ENCODE peak calls at places on chromosomes 2 and 18, in nine cellular contexts. Z is sciatic nerve; X is HCT116; T is SK-N-SH treated with all-trans-retinoic acid at 6 μM for 48 hours; D is activated CD8-positive, alpha-beta T cell treated with anti-CD3 and anti-CD28 coated beads for 36 hours; W is activated naive CD8-positive, alpha-beta T cell treated with anti-CD3 and anti-CD28 coated beads, Interleukin-2, amount 10 ng/mL, durations not matched to agents 7 days and 5 days; C is Right ventricle myocardium superior; L is CD8-positive, alpha-beta T cell; P is T-helper 17 cell. Y is an unnamed sample.

GRCh38 chr18:44548291-44549221 is 132.1 kb upstream of the SETBP1 start:
- ATAC-seq in D (no peak), Z (peak; percentile 92), X (no peak), W (no peak), C (peak; percentile 62), T (no peak), P (no peak), L (no peak), Y (peak; percentile 41)

GRCh38 chr18:23635283-23636040 is 27.2 kb downstream of the ANKRD29 start:
- ATAC-seq in D (peak; percentile 37), L (no peak), X (peak; percentile 78), C (no peak), Z (no peak), P (no peak), W (no peak), T (no peak), Y (no peak)

GRCh38 chr2:189465076-189465475 is 23.8 kb downstream of the WDR75 start:
- ATAC-seq in W (no peak), Z (no peak), T (no peak), P (no peak), D (no peak), C (no peak), X (no peak), L (no peak), Y (no peak)

GRCh38 chr2:84840306-84840705 is 40.6 kb downstream of the TRABD2A start:
- ATAC-seq in L (peak; percentile 19), C (no peak), T (peak; percentile 75), Z (no peak), P (peak; percentile 41), X (peak; percentile 73), D (peak; percentile 25), W (peak; percentile 16), Y (no peak)

GRCh38 chr18:28287146-28287545 is 110.2 kb upstream of the CDH2 start:
- ATAC-seq in C (no peak), Z (no peak), T (no peak), L (no peak), D (no peak), X (no peak), W (no peak), P (no peak), Y (no peak)

GRCh38 chr2:28650261-28650584 is 101.4 kb upstream of the PPP1CB start:
- ATAC-seq in Z (no peak), L (no peak), D (no peak), X (peak; percentile 43), C (no peak), W (no peak), P (no peak), T (peak; percentile 6), Y (no peak)

GRCh38 chr2:46305767-46306166 is 8.6 kb downstream of the EPAS1 start:
- ATAC-seq in P (no peak), W (no peak), D (peak; percentile 39), L (no peak), T (no peak), X (no peak), Z (no peak), C (no peak), Y (no peak)

GRCh38 chr18:38634117-38634516 is 1068.5 kb upstream of the CELF4 start:
- ATAC-seq in T (no peak), D (no peak), Z (no peak), C (no peak), L (no peak), P (no peak), X (no peak), W (no peak), Y (no peak)

GRCh38 chr2:23720705-23721453 is 206.0 kb downstream of the ATAD2B start:
- ATAC-seq in W (no peak), Z (no peak), L (no peak), T (no peak), C (peak; percentile 12), P (no peak), X (no peak), D (no peak), Y (no peak)

GRCh38 chr2:113873867-113874266 is 16.0 kb upstream of the ACTR3 start:
- ATAC-seq in W (no peak), D (no peak), Z (no peak), C (no peak), X (no peak), P (no peak), T (no peak), L (no peak), Y (no peak)

GRCh38 chr18:13445241-13445897 is 226.8 kb downstream of the LDLRAD4 start:
- ATAC-seq in D (no peak), X (no peak), L (no peak), W (no peak), Z (no peak), C (no peak), T (no peak), P (no peak), Y (no peak)

GRCh38 chr2:110838657-110839357 is 106.4 kb downstream of the ACOXL start:
- ATAC-seq in P (no peak), W (no peak), X (no peak), L (no peak), T (no peak), C (no peak), Z (no peak), D (no peak), Y (no peak)

GRCh38 chr2:202154613-202155281 is 81.7 kb downstream of the KIAA2012 start:
- ATAC-seq in D (no peak), P (no peak), T (no peak), X (no peak), W (no peak), L (no peak), C (no peak), Z (no peak), Y (no peak)

GRCh38 chr2:31957748-31958717 is 52.8 kb downstream of the MEMO1 start:
- ATAC-seq in X (no peak), T (no peak), D (peak; percentile 43), C (no peak), Z (no peak), P (no peak), L (no peak), W (peak; percentile 46), Y (no peak)

GRCh38 chr18:70576281-70577022 is 287.6 kb downstream of the SOCS6 start:
- ATAC-seq in T (no peak), D (no peak), X (no peak), P (no peak), Z (no peak), L (no peak), W (no peak), C (no peak), Y (no peak)

GRCh38 chr2:236008006-236008405 is 160.2 kb downstream of the GBX2 start:
- ATAC-seq in Z (no peak), X (no peak), L (no peak), C (no peak), P (no peak), D (no peak), W (no peak), T (no peak), Y (no peak)

GRCh38 chr2:145070703-145071102 is 550.8 kb upstream of the ZEB2 start:
- ATAC-seq in Z (no peak), D (no peak), P (no peak), L (no peak), T (no peak), X (no peak), W (no peak), C (no peak), Y (no peak)

GRCh38 chr18:50862401-50862800 is 16.5 kb upstream of the ME2 start:
- ATAC-seq in P (no peak), Z (peak; percentile 74), T (no peak), W (no peak), D (no peak), C (peak; percentile 42), X (no peak), L (no peak), Y (peak; percentile 46)

GRCh38 chr2:198042189-198042588 is 237.8 kb downstream of the PLCL1 start:
- ATAC-seq in W (no peak), D (peak; percentile 31), Z (no peak), L (peak; percentile 57), T (no peak), P (peak; percentile 80), C (no peak), X (no peak), Y (no peak)

GRCh38 chr2:147525724-147526489 is 318.9 kb upstream of the ACVR2A start:
- ATAC-seq in C (no peak), T (no peak), W (peak; percentile 52), P (no peak), D (no peak), Z (no peak), L (no peak), X (no peak), Y (no peak)

GRCh38 chr2:7019191-7019590 is 102.0 kb downstream of the RNF144A start:
- ATAC-seq in D (no peak), W (no peak), C (no peak), X (no peak), P (no peak), L (no peak), Z (no peak), T (no peak), Y (no peak)

GRCh38 chr2:96965781-96966514 is 20.4 kb downstream of the FAM178B start:
- ATAC-seq in L (no peak), P (no peak), Z (no peak), C (no peak), X (no peak), T (no peak), D (no peak), W (no peak), Y (no peak)

GRCh38 chr2:171086352-171087290 is 74.1 kb downstream of the TLK1 start:
- ATAC-seq in T (peak; percentile 95), L (peak; percentile 72), C (peak; percentile 66), X (peak; percentile 86), Z (peak; percentile 83), P (peak; percentile 83), D (peak; percentile 73), W (peak; percentile 82), Y (no peak)

GRCh38 chr18:28045176-28045810 is 131.6 kb downstream of the CDH2 start:
- ATAC-seq in T (peak; percentile 12), L (no peak), X (no peak), C (peak; percentile 11), Z (no peak), W (no peak), D (no peak), P (no peak), Y (no peak)

GRCh38 chr2:152046940-152047339 is 51.9 kb downstream of the CACNB4 start:
- ATAC-seq in T (no peak), D (no peak), X (no peak), L (no peak), C (no peak), Z (no peak), P (no peak), W (no peak), Y (no peak)

GRCh38 chr18:62399306-62399705 is 74.2 kb downstream of the TNFRSF11A start:
- ATAC-seq in T (no peak), Z (peak; percentile 28), W (no peak), L (no peak), C (peak; percentile 51), D (no peak), P (no peak), X (peak; percentile 7), Y (peak; percentile 53)

GRCh38 chr2:133765693-133766092 is 197.4 kb upstream of the NCKAP5 start:
- ATAC-seq in D (no peak), W (no peak), L (no peak), Z (peak; percentile 98), X (no peak), T (no peak), C (peak; percentile 93), P (no peak), Y (no peak)

Y was measured in gastroesophageal sphincter.